ENCODE peak calls at places on chromosomes 13 and 19, in four cellular contexts. G is K562, B is GM12878, W is HepG2. N is an unnamed sample. For H3K4me1, the result is how much of the 10 kb centered on the place peaks cover.

GRCh38 chr19:43425567-43426392 is 11.1 kb downstream of the TEX101 start:
- DNase-seq in G (no peak), B (no peak), W (no peak), N (no peak)

GRCh38 chr13:99703908-99704307 is 202.6 kb downstream of the TM9SF2 start:
- DNase-seq in G (no peak), B (no peak), W (no peak), N (no peak)

GRCh38 chr19:39940221-39940833 is 5.9 kb upstream of the FCGBP start:
- DNase-seq in G (no peak), B (no peak), W (no peak), N (no peak)

GRCh38 chr13:43629691-43630480 is 156.9 kb downstream of the ENOX1 start:
- DNase-seq in G (no peak), B (no peak), W (no peak), N (no peak)

GRCh38 chr19:39223703-39224279 is 19.7 kb upstream of the SYCN start:
- DNase-seq in G (peak), B (no peak), W (no peak), N (no peak)

GRCh38 chr19:14375055-14375581 is 6.1 kb upstream of the ADGRE5 start:
- DNase-seq in G (peak), B (no peak), W (no peak), N (no peak)

GRCh38 chr13:50129923-50130685 is 114.9 kb downstream of the KCNRG start:
- DNase-seq in G (no peak), B (no peak), W (no peak), N (peak)

GRCh38 chr13:26197298-26197697 is 24.8 kb downstream of the RNF6 start:
- DNase-seq in G (no peak), B (no peak), W (no peak), N (no peak)

GRCh38 chr13:40271931-40272775 is 394.3 kb downstream of the FOXO1 start:
- DNase-seq in G (no peak), B (no peak), W (no peak), N (no peak)

GRCh38 chr13:66794340-66795031 is 435.6 kb downstream of the PCDH9 start:
- DNase-seq in G (peak), B (no peak), W (no peak), N (no peak)

GRCh38 chr13:106794131-106794530 is 226.2 kb upstream of the ARGLU1 start:
- DNase-seq in G (no peak), B (no peak), W (no peak), N (no peak)

GRCh38 chr13:79533781-79534400 is 52.9 kb downstream of the NDFIP2 start:
- DNase-seq in G (no peak), B (no peak), W (no peak), N (no peak)

GRCh38 chr13:100694722-100695644 is 20.4 kb upstream of the TMTC4 start:
- DNase-seq in G (peak), B (no peak), W (peak), N (peak)

GRCh38 chr13:113488283-113488682 is 2.2 kb downstream of the DCUN1D2 start:
- DNase-seq in G (no peak), B (no peak), W (no peak), N (no peak)

GRCh38 chr13:93535256-93535655 is 308.6 kb downstream of the GPC6 start:
- DNase-seq in G (no peak), B (no peak), W (peak), N (no peak)

GRCh38 chr13:113820813-113821651 is 42.8 kb downstream of the GAS6 start:
- DNase-seq in G (peak), B (no peak), W (no peak), N (peak)

DNA sequence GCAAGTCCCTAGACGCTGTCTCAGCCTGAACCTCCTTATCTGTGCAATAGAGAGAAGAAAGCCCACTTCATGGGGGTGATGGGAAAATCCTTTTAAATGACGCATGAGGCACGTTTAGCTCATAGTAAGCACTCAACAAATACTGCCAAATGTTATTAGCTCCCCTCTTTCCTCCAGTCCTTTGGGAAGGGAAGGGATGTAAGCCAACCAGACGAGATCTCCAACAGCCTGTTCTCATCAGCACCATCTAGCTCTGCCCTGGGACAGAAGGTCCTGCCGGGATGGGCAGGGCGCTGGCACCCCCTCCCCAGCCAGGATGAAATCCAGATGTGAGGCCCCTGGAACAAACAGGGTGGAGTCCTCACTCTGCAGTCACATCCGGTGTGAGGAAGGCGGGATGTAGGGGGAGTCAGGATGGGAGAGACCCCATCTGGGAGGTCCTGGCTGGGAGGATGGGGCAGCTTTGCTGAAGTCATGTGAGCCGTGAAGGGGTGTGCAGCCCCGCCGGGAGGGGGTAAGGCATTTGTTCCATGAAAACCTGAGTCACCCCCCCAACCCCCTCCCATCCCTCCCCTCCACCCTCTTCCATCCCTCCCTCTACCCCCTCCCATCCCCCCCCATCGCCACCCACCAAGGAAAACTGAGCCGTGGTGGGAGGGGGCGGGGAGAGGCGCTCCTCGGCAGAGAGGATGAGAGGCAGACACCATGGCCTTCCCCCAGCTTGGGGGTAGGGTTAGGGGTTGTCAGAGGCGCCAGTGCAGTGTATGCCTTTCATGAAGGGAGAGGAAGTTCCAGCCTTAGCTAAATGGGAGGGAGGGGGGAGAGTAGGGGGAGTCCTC is 4.5 kb downstream of the S1PR2 start:
- DNase-seq in G (peak), B (no peak), W (no peak), N (peak)
- TF ChIP-seq MAX in G (no peak), B (no peak), W (no peak), N (no peak)

GRCh38 chr19:1438035-1438932 is at the start of gene RPS15:
- DNase-seq in G (peak), B (peak), W (peak), N (peak)

GRCh38 chr19:1440418-1440801 is 2.2 kb downstream of the RPS15 start:
- DNase-seq in G (no peak), B (no peak), W (no peak), N (no peak)

GRCh38 chr19:1437609-1438008 is 587 bp upstream of the RPS15 start:
- DNase-seq in G (no peak), B (no peak), W (no peak), N (no peak)

GRCh38 chr19:1441022-1441426 is 2.8 kb downstream of the RPS15 start:
- DNase-seq in G (no peak), B (no peak), W (no peak), N (no peak)

GRCh38 chr19:1438933-1439358 is 750 bp downstream of the RPS15 start:
- DNase-seq in G (peak), B (no peak), W (no peak), N (peak)
- H3K4me1 ChIP-seq in G (under half), B (under half), W (under half), N (under half)

DNA sequence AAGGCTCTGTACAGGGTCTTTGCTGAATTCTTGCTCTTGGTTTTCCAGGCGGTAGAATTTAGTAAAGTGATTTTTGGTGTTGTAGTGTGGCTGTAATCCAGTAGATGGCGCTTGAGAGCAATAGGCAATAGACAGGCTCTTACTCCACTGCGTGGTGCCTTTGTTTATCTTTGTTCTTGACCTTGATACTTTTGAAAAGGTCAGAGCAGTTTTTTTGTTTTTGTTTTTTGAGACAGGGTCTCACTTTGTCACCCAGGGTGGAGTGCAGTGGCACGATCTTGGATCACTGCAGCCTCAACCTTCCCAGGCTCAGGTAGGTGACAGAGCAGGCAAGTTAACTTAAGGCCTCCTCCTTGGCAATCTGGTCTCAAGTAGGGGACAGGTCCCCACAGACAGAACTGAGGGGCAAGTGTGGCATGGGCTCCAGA is 12.2 kb upstream of the LILRA5 start:
- DNase-seq in G (peak), B (no peak), W (peak), N (peak)
- TF ChIP-seq MXI1 in G (no peak), B (no peak), W (no peak), N (no peak)

GRCh38 chr13:110628952-110629701 is 13.8 kb downstream of the NAXD start:
- DNase-seq in G (no peak), B (no peak), W (no peak), N (peak)
- TF ChIP-seq MAX in G (no peak), B (no peak), W (no peak), N (peak)

DNA sequence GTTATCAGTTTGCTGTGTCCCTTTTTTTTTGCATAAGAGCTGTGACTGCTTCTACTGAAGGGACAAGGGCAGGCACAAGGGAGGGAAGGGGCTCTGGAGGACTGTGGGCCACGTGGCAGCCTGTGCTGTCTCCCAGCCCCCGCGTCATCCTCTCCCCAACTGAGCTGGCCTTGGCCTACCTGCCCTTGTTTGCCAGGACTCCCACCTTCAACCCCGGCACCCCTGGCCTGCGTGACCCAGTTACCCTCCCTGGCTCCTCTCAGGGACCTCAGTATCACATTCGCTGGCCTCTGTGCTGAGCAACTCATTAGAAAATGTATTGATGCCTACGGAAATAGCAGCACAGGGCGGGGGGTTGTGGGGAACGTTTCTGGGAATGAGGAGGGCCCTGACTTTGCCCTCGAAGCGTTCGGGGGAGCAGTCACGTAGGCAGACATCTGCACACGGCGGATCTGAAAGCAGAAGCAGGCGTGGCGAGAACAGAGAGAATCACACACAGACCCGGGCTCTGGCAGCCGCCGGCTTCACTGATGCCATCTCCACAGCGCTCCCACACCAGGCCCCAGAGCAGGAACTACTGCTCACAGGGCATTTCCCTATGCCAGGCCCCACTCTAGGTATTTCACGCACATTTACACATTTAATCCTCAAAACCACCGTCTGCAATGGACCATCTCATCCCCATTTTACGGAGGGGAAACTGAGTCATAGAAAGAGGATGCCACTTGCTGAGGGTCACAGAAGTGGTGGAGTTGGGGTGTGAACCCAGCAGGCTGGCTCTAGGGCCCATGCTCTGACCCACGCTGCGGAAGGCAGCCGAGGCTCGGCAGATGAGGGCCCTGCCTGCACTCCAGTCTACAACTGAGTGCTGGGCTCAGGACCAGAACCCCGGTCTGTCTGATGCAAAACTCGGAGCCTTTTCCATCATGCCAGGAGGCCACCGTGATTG is 5.7 kb upstream of the ATF5 start:
- DNase-seq in G (no peak), B (peak), W (no peak), N (no peak)
- H3K4me1 ChIP-seq in G (under half), B (under half), W (under half), N (under half)

GRCh38 chr19:18437481-18438330 is at the start of gene ISYNA1:
- DNase-seq in G (peak), B (no peak), W (peak), N (peak)
- TF ChIP-seq MXI1 in G (no peak), B (no peak), W (no peak), N (peak)

GRCh38 chr13:97395437-97396136 is 38.4 kb upstream of the RAP2A start:
- DNase-seq in G (no peak), B (no peak), W (no peak), N (no peak)
- TF ChIP-seq MAX in G (no peak), B (no peak), W (no peak), N (no peak)

GRCh38 chr19:41327499-41328156 is 17.7 kb downstream of the CCDC97 start:
- DNase-seq in G (peak), B (no peak), W (no peak), N (peak)
- H3K4me1 ChIP-seq in G (half or more), B (under half), W (under half), N (under half)

GRCh38 chr13:102878491-102878890 is 32.7 kb downstream of the ERCC5 start:
- DNase-seq in G (no peak), B (no peak), W (no peak), N (no peak)

GRCh38 chr13:102879793-102880499 is 34.1 kb downstream of the ERCC5 start:
- DNase-seq in G (no peak), B (no peak), W (no peak), N (no peak)

GRCh38 chr13:102873653-102874052 is 27.8 kb downstream of the ERCC5 start:
- DNase-seq in G (no peak), B (no peak), W (no peak), N (no peak)

GRCh38 chr13:102872531-102872930 is 26.7 kb downstream of the ERCC5 start:
- DNase-seq in G (no peak), B (no peak), W (no peak), N (no peak)

DNA sequence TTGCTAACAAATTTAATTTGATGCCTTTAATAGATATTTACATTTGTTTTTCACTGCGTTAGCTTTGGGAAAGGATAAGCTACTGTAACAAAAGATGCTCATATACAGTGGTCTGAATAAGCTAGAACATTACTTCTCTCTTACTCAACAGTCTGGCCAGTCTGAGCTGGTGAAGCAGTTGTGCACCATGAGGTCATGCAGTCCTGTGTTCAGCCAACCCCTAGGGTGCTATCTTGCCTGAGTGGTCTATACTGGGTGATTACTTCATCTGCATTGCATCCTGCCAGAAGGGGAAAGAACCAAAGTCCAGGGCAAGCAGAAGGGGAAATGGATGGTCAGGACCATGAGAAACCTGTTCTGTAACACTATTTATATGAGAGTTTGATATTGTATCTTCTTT is 31.5 kb downstream of the ERCC5 start:
- DNase-seq in G (no peak), B (no peak), W (peak), N (no peak)
- TF ChIP-seq MXI1 in G (no peak), B (no peak), W (no peak), N (no peak)

N was measured in SK-N-SH.